ENCODE peak calls at places on chromosomes 12 and 14, in nine cellular contexts. E is aorta; O is dorsolateral prefrontal cortex; L is keratinocyte; F is OCI-LY7; P is uterus; G is left ventricle myocardium inferior; J is thoracic aorta; H is naive thymus-derived CD4-positive, alpha-beta T cell. W is an unnamed sample.

GRCh38 chr14:32738206-32738871 is 200.3 kb upstream of the NPAS3 start:
- DNase-seq in E (no peak), O (no peak), L (no peak), F (no peak), P (no peak), G (no peak), J (no peak), H (no peak), W (no peak)

GRCh38 chr14:91058017-91058675 is 2.3 kb downstream of the RPS6KA5 start:
- DNase-seq in E (no peak), O (no peak), L (no peak), F (no peak), P (no peak), G (no peak), J (no peak), H (no peak), W (no peak)

GRCh38 chr12:107411792-107412535 is 273.6 kb upstream of the PWP1 start:
- DNase-seq in E (no peak), O (no peak), L (no peak), F (no peak), P (no peak), G (no peak), J (no peak), H (no peak), W (no peak)

GRCh38 chr12:118534003-118534402 is 157.6 kb downstream of the SUDS3 start:
- DNase-seq in E (no peak), O (no peak), L (no peak), F (no peak), P (no peak), G (no peak), J (no peak), H (no peak), W (no peak)

GRCh38 chr14:59161571-59162175 is 26.8 kb upstream of the DAAM1 start:
- DNase-seq in E (no peak), O (no peak), L (no peak), F (no peak), P (peak; percentile 59), G (no peak), J (no peak), H (no peak), W (no peak)

GRCh38 chr12:132291402-132292175 is 37.8 kb downstream of the GALNT9 start:
- DNase-seq in E (no peak), O (no peak), L (no peak), F (no peak), P (no peak), G (no peak), J (no peak), H (no peak), W (no peak)

GRCh38 chr14:55418411-55418810 is 6.8 kb upstream of the ATG14 start:
- DNase-seq in E (no peak), O (no peak), L (no peak), F (no peak), P (no peak), G (no peak), J (no peak), H (no peak), W (no peak)

GRCh38 chr12:55729592-55730446 is 1.0 kb upstream of the CD63 start:
- DNase-seq in E (peak; percentile 96), O (peak; percentile 92), L (peak; percentile 76), F (peak; percentile 70), P (peak; percentile 92), G (peak; percentile 90), J (peak; percentile 83), H (no peak), W (peak; percentile 84)

GRCh38 chr12:127675936-127676335 is 591.0 kb upstream of the TMEM132C start:
- DNase-seq in E (no peak), O (no peak), L (no peak), F (no peak), P (no peak), G (no peak), J (no peak), H (no peak), W (no peak)

GRCh38 chr14:99476864-99477263 is 3.8 kb downstream of the SETD3 start:
- DNase-seq in E (no peak), O (no peak), L (no peak), F (no peak), P (no peak), G (no peak), J (no peak), H (no peak), W (no peak)

GRCh38 chr14:73269729-73270651 is 32.7 kb downstream of the PAPLN start:
- DNase-seq in E (peak; percentile 86), O (no peak), L (no peak), F (peak; percentile 73), P (peak; percentile 44), G (peak; percentile 64), J (no peak), H (no peak), W (no peak)

GRCh38 chr12:25800101-25800500 is 158.4 kb upstream of the RASSF8 start:
- DNase-seq in E (no peak), O (no peak), L (no peak), F (no peak), P (no peak), G (no peak), J (no peak), H (no peak), W (no peak)

GRCh38 chr14:22532345-22533056 is 56.5 kb downstream of the DAD1 start:
- DNase-seq in E (no peak), O (no peak), L (no peak), F (no peak), P (no peak), G (no peak), J (no peak), H (no peak), W (no peak)

GRCh38 chr12:113039911-113040425 is 16.6 kb upstream of the DTX1 start:
- DNase-seq in E (no peak), O (no peak), L (no peak), F (no peak), P (no peak), G (no peak), J (no peak), H (no peak), W (no peak)
- H3K27ac ChIP-seq in E (no peak overlapping the region), O (no peak overlapping the region), L (peak overlapping the region; percentile 56), F (no peak overlapping the region), P (no peak overlapping the region), G (peak overlapping the region; percentile 64), J (no peak overlapping the region), H (no peak overlapping the region), W (no peak overlapping the region)

DNA sequence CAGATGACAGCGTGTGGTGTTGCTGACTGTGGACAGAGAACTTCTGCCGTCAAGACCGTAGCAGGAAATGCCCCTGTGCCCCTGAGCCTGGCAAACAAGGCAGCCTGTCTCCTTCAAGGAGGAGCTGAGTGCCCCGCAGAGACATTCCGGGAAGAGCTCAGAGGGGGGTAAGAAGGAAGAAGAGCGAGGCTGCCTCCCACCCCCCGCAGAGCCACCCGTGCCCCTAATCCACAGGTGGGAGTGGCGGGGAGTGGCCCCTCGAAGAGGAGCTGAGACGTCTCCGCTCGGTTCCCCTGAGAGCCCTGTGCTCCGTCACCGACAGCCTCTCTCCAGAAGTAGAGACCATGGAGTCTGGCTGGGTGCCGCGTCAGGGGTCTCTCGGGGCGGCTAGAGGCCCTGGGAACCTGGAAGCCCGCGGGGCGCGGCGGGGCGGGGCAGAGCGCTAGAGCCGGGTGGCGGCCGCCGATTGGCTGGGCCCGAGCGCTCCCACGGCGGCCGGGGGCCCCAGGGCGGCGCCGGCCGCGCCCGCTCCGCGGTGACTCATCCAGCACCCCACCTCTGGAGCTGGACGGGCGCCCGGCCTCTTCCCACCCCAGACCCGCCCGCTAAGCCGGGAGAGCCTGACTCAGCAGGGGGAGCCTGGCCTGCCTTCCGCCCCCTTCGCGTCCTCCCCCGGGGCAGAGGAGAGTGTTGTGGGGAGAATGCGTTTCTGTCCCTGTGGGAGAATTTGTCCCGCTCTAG is 25.2 kb upstream of the KRT78 start:
- DNase-seq in E (peak; percentile 96), O (no peak), L (no peak), F (no peak), P (peak; percentile 87), G (peak; percentile 86), J (peak; percentile 71), H (peak; percentile 47), W (peak; percentile 94)
- H3K27ac ChIP-seq in E (peak overlapping the region; percentile 31), O (no peak overlapping the region), L (peak overlapping the region; percentile 96), F (no peak overlapping the region), P (peak overlapping the region; percentile 89), G (peak overlapping the region; percentile 80), J (peak overlapping the region; percentile 10), H (no peak overlapping the region), W (peak overlapping the region; percentile 95)

GRCh38 chr12:8145754-8146415 is 10.9 kb upstream of the ZNF705A start:
- DNase-seq in E (peak; percentile 87), O (peak; percentile 68), L (no peak), F (no peak), P (peak; percentile 50), G (peak; percentile 50), J (peak; percentile 22), H (no peak), W (no peak)

GRCh38 chr12:8146416-8146771 is 10.4 kb upstream of the ZNF705A start:
- DNase-seq in E (no peak), O (no peak), L (no peak), F (no peak), P (no peak), G (no peak), J (no peak), H (no peak), W (no peak)
- H3K27ac ChIP-seq in E (peak overlapping the region; percentile 19), O (peak overlapping the region; percentile 69), L (no peak overlapping the region), F (no peak overlapping the region), P (peak overlapping the region; percentile 10), G (peak overlapping the region; percentile 56), J (peak overlapping the region; percentile 14), H (no peak overlapping the region), W (peak overlapping the region; percentile 54)

DNA sequence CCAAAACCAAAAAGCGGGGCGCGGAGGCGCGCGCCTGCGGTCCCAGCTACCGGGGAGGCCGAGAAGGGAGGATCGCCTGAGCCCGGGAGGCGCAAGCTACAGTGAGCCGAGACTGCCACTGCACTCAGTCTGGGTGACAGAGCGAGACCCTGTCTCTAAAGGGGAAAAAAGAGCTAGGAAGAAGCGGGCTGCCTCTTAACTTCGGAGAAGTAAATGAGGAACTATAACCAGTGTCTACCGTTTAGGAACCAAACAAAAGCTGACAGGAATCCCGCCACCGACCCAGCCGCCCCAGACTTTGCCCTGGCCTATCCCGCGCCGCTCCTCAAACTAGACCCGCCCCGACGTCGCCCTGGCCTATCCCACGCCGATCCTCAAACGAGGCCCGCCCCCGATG is 611 bp upstream of the SIVA1 start:
- DNase-seq in E (no peak), O (no peak), L (no peak), F (no peak), P (peak; percentile 37), G (no peak), J (no peak), H (no peak), W (no peak)
- H3K27ac ChIP-seq in E (peak overlapping the region; percentile 49), O (peak overlapping the region; percentile 70), L (peak overlapping the region; percentile 59), F (peak overlapping the region; percentile 82), P (peak overlapping the region; percentile 86), G (peak overlapping the region; percentile 91), J (peak overlapping the region; percentile 78), H (peak overlapping the region; percentile 95), W (peak overlapping the region; percentile 91)